ENCODE peak calls at places on chromosomes 12 and 14, in seven cellular contexts. One of them, this sample, is unnamed.

GRCh38 chr12:92468358-92469020 is 234.3 kb upstream of the PLEKHG7 start:
- DNase-seq in glutamatergic neuron: no peak
- DNase-seq in AG20443: no peak
- DNase-seq in skeletal muscle cell: no peak
- DNase-seq in T-helper 17 cell: no peak
- DNase-seq in Right ventricle myocardium superior: no peak
- DNase-seq in NCI-H2029: no peak
- DNase-seq in this sample: no peak

GRCh38 chr12:106120578-106121105 is 18.1 kb downstream of the NUAK1 start:
- DNase-seq in glutamatergic neuron: no peak
- DNase-seq in AG20443: no peak
- DNase-seq in skeletal muscle cell: no peak
- DNase-seq in T-helper 17 cell: no peak
- DNase-seq in Right ventricle myocardium superior: peak
- DNase-seq in NCI-H2029: no peak
- DNase-seq in this sample: peak

GRCh38 chr12:67042697-67043131 is 226.4 kb upstream of the CAND1 start:
- DNase-seq in glutamatergic neuron: no peak
- DNase-seq in AG20443: no peak
- DNase-seq in skeletal muscle cell: peak
- DNase-seq in T-helper 17 cell: no peak
- DNase-seq in Right ventricle myocardium superior: no peak
- DNase-seq in NCI-H2029: peak
- DNase-seq in this sample: no peak

GRCh38 chr12:70082997-70083676 is 160.1 kb upstream of the CNOT2 start:
- DNase-seq in glutamatergic neuron: no peak
- DNase-seq in AG20443: no peak
- DNase-seq in skeletal muscle cell: no peak
- DNase-seq in T-helper 17 cell: no peak
- DNase-seq in Right ventricle myocardium superior: no peak
- DNase-seq in NCI-H2029: no peak
- DNase-seq in this sample: no peak

GRCh38 chr12:57781801-57782200 is 786 bp upstream of the TSFM start:
- DNase-seq in glutamatergic neuron: no peak
- DNase-seq in AG20443: no peak
- DNase-seq in skeletal muscle cell: no peak
- DNase-seq in T-helper 17 cell: no peak
- DNase-seq in Right ventricle myocardium superior: no peak
- DNase-seq in NCI-H2029: no peak
- DNase-seq in this sample: no peak

GRCh38 chr14:89740241-89740640 is 214.3 kb downstream of the EFCAB11 start:
- DNase-seq in glutamatergic neuron: no peak
- DNase-seq in AG20443: no peak
- DNase-seq in skeletal muscle cell: no peak
- DNase-seq in T-helper 17 cell: no peak
- DNase-seq in Right ventricle myocardium superior: no peak
- DNase-seq in NCI-H2029: no peak
- DNase-seq in this sample: no peak

GRCh38 chr14:32724864-32725550 is 213.7 kb upstream of the NPAS3 start:
- DNase-seq in glutamatergic neuron: no peak
- DNase-seq in AG20443: peak
- DNase-seq in skeletal muscle cell: peak
- DNase-seq in T-helper 17 cell: no peak
- DNase-seq in Right ventricle myocardium superior: no peak
- DNase-seq in NCI-H2029: peak
- DNase-seq in this sample: peak

GRCh38 chr14:24473211-24473610 is 30.6 kb upstream of the SDR39U1 start:
- DNase-seq in glutamatergic neuron: no peak
- DNase-seq in AG20443: no peak
- DNase-seq in skeletal muscle cell: no peak
- DNase-seq in T-helper 17 cell: no peak
- DNase-seq in Right ventricle myocardium superior: no peak
- DNase-seq in NCI-H2029: peak
- DNase-seq in this sample: no peak

GRCh38 chr14:103872492-103873113 is 25.2 kb upstream of the PPP1R13B start:
- DNase-seq in glutamatergic neuron: no peak
- DNase-seq in AG20443: no peak
- DNase-seq in skeletal muscle cell: no peak
- DNase-seq in T-helper 17 cell: no peak
- DNase-seq in Right ventricle myocardium superior: no peak
- DNase-seq in NCI-H2029: no peak
- DNase-seq in this sample: no peak

GRCh38 chr14:37678916-37679315 is 83.5 kb downstream of the TTC6 start:
- DNase-seq in glutamatergic neuron: no peak
- DNase-seq in AG20443: no peak
- DNase-seq in skeletal muscle cell: no peak
- DNase-seq in T-helper 17 cell: no peak
- DNase-seq in Right ventricle myocardium superior: no peak
- DNase-seq in NCI-H2029: no peak
- DNase-seq in this sample: no peak

GRCh38 chr12:78431931-78432330 is 432.6 kb upstream of the SYT1 start:
- DNase-seq in glutamatergic neuron: no peak
- DNase-seq in AG20443: no peak
- DNase-seq in skeletal muscle cell: no peak
- DNase-seq in T-helper 17 cell: no peak
- DNase-seq in Right ventricle myocardium superior: no peak
- DNase-seq in NCI-H2029: no peak
- DNase-seq in this sample: no peak

GRCh38 chr14:24388474-24389179 is 10.2 kb upstream of the NYNRIN start:
- DNase-seq in glutamatergic neuron: no peak
- DNase-seq in AG20443: no peak
- DNase-seq in skeletal muscle cell: no peak
- DNase-seq in T-helper 17 cell: no peak
- DNase-seq in Right ventricle myocardium superior: no peak
- DNase-seq in NCI-H2029: no peak
- DNase-seq in this sample: no peak

GRCh38 chr12:57840701-57841100 is 5.8 kb downstream of the CTDSP2 start:
- DNase-seq in glutamatergic neuron: no peak
- DNase-seq in AG20443: no peak
- DNase-seq in skeletal muscle cell: no peak
- DNase-seq in T-helper 17 cell: no peak
- DNase-seq in Right ventricle myocardium superior: no peak
- DNase-seq in NCI-H2029: peak
- DNase-seq in this sample: no peak

GRCh38 chr12:6434205-6435180 is 10.3 kb upstream of the CD27 start:
- DNase-seq in glutamatergic neuron: no peak
- DNase-seq in AG20443: no peak
- DNase-seq in skeletal muscle cell: no peak
- DNase-seq in T-helper 17 cell: no peak
- DNase-seq in Right ventricle myocardium superior: no peak
- DNase-seq in NCI-H2029: no peak
- DNase-seq in this sample: peak

GRCh38 chr12:68416826-68417225 is 84.7 kb upstream of the MDM1 start:
- DNase-seq in glutamatergic neuron: no peak
- DNase-seq in AG20443: no peak
- DNase-seq in skeletal muscle cell: no peak
- DNase-seq in T-helper 17 cell: no peak
- DNase-seq in Right ventricle myocardium superior: no peak
- DNase-seq in NCI-H2029: no peak
- DNase-seq in this sample: no peak

GRCh38 chr12:93925585-93925984 is 222.8 kb upstream of the PLXNC1 start:
- DNase-seq in glutamatergic neuron: no peak
- DNase-seq in AG20443: no peak
- DNase-seq in skeletal muscle cell: no peak
- DNase-seq in T-helper 17 cell: no peak
- DNase-seq in Right ventricle myocardium superior: no peak
- DNase-seq in NCI-H2029: no peak
- DNase-seq in this sample: no peak

GRCh38 chr12:113967368-113967767 is 1.2 kb upstream of the RBM19 start:
- DNase-seq in glutamatergic neuron: no peak
- DNase-seq in AG20443: no peak
- DNase-seq in skeletal muscle cell: no peak
- DNase-seq in T-helper 17 cell: no peak
- DNase-seq in Right ventricle myocardium superior: no peak
- DNase-seq in NCI-H2029: no peak
- DNase-seq in this sample: no peak

GRCh38 chr12:107818984-107819383 is 44.5 kb downstream of the ASCL4 start:
- DNase-seq in glutamatergic neuron: no peak
- DNase-seq in AG20443: peak
- DNase-seq in skeletal muscle cell: no peak
- DNase-seq in T-helper 17 cell: no peak
- DNase-seq in Right ventricle myocardium superior: no peak
- DNase-seq in NCI-H2029: no peak
- DNase-seq in this sample: no peak

GRCh38 chr14:83019744-83020414 is 1486.2 kb upstream of the SEL1L start:
- DNase-seq in glutamatergic neuron: no peak
- DNase-seq in AG20443: no peak
- DNase-seq in skeletal muscle cell: no peak
- DNase-seq in T-helper 17 cell: no peak
- DNase-seq in Right ventricle myocardium superior: no peak
- DNase-seq in NCI-H2029: no peak
- DNase-seq in this sample: no peak

GRCh38 chr14:49679271-49679670 is 8.7 kb downstream of the POLE2 start:
- DNase-seq in glutamatergic neuron: no peak
- DNase-seq in AG20443: peak
- DNase-seq in skeletal muscle cell: no peak
- DNase-seq in T-helper 17 cell: no peak
- DNase-seq in Right ventricle myocardium superior: no peak
- DNase-seq in NCI-H2029: no peak
- DNase-seq in this sample: no peak

GRCh38 chr14:49923442-49923841 is 30.6 kb downstream of the ARF6 start:
- DNase-seq in glutamatergic neuron: no peak
- DNase-seq in AG20443: no peak
- DNase-seq in skeletal muscle cell: no peak
- DNase-seq in T-helper 17 cell: no peak
- DNase-seq in Right ventricle myocardium superior: no peak
- DNase-seq in NCI-H2029: no peak
- DNase-seq in this sample: no peak

GRCh38 chr12:47105914-47106674 is 26.3 kb upstream of the AMIGO2 start:
- DNase-seq in glutamatergic neuron: no peak
- DNase-seq in AG20443: no peak
- DNase-seq in skeletal muscle cell: no peak
- DNase-seq in T-helper 17 cell: no peak
- DNase-seq in Right ventricle myocardium superior: no peak
- DNase-seq in NCI-H2029: peak
- DNase-seq in this sample: no peak

GRCh38 chr12:130916251-130916911 is 37.3 kb upstream of the ADGRD1 start:
- DNase-seq in glutamatergic neuron: peak
- DNase-seq in AG20443: peak
- DNase-seq in skeletal muscle cell: no peak
- DNase-seq in T-helper 17 cell: no peak
- DNase-seq in Right ventricle myocardium superior: peak
- DNase-seq in NCI-H2029: peak
- DNase-seq in this sample: no peak

GRCh38 chr14:24943024-24943423 is 106.9 kb downstream of the STXBP6 start:
- DNase-seq in glutamatergic neuron: no peak
- DNase-seq in AG20443: peak
- DNase-seq in skeletal muscle cell: no peak
- DNase-seq in T-helper 17 cell: no peak
- DNase-seq in Right ventricle myocardium superior: peak
- DNase-seq in NCI-H2029: peak
- DNase-seq in this sample: no peak

GRCh38 chr14:32202468-32202865 is 602 bp downstream of the RNU6-8 start:
- DNase-seq in glutamatergic neuron: no peak
- DNase-seq in AG20443: no peak
- DNase-seq in skeletal muscle cell: no peak
- DNase-seq in T-helper 17 cell: no peak
- DNase-seq in Right ventricle myocardium superior: no peak
- DNase-seq in NCI-H2029: peak
- DNase-seq in this sample: no peak

GRCh38 chr12:89461190-89461589 is 63.4 kb downstream of the GALNT4 start:
- DNase-seq in glutamatergic neuron: no peak
- DNase-seq in AG20443: no peak
- DNase-seq in skeletal muscle cell: no peak
- DNase-seq in T-helper 17 cell: no peak
- DNase-seq in Right ventricle myocardium superior: no peak
- DNase-seq in NCI-H2029: no peak
- DNase-seq in this sample: no peak

GRCh38 chr14:22737052-22737451 is 29.4 kb upstream of the OXA1L start:
- DNase-seq in glutamatergic neuron: no peak
- DNase-seq in AG20443: no peak
- DNase-seq in skeletal muscle cell: no peak
- DNase-seq in T-helper 17 cell: no peak
- DNase-seq in Right ventricle myocardium superior: no peak
- DNase-seq in NCI-H2029: no peak
- DNase-seq in this sample: no peak

GRCh38 chr14:37124617-37125016 is 47.8 kb downstream of the SLC25A21 start:
- DNase-seq in glutamatergic neuron: no peak
- DNase-seq in AG20443: no peak
- DNase-seq in skeletal muscle cell: no peak
- DNase-seq in T-helper 17 cell: no peak
- DNase-seq in Right ventricle myocardium superior: no peak
- DNase-seq in NCI-H2029: no peak
- DNase-seq in this sample: no peak

GRCh38 chr14:23457587-23458445 is 11.7 kb upstream of the NGDN start:
- DNase-seq in glutamatergic neuron: no peak
- DNase-seq in AG20443: no peak
- DNase-seq in skeletal muscle cell: no peak
- DNase-seq in T-helper 17 cell: no peak
- DNase-seq in Right ventricle myocardium superior: no peak
- DNase-seq in NCI-H2029: no peak
- DNase-seq in this sample: no peak

GRCh38 chr12:59940676-59941342 is 345.0 kb downstream of the SLC16A7 start:
- DNase-seq in glutamatergic neuron: no peak
- DNase-seq in AG20443: no peak
- DNase-seq in skeletal muscle cell: no peak
- DNase-seq in T-helper 17 cell: no peak
- DNase-seq in Right ventricle myocardium superior: no peak
- DNase-seq in NCI-H2029: no peak
- DNase-seq in this sample: no peak

GRCh38 chr12:76080017-76080728 is 4.3 kb downstream of the NAP1L1 start:
- DNase-seq in glutamatergic neuron: no peak
- DNase-seq in AG20443: no peak
- DNase-seq in skeletal muscle cell: no peak
- DNase-seq in T-helper 17 cell: no peak
- DNase-seq in Right ventricle myocardium superior: no peak
- DNase-seq in NCI-H2029: peak
- DNase-seq in this sample: no peak

GRCh38 chr12:2845280-2845679 is 10.4 kb upstream of the NRIP2 start:
- DNase-seq in glutamatergic neuron: no peak
- DNase-seq in AG20443: peak
- DNase-seq in skeletal muscle cell: peak
- DNase-seq in T-helper 17 cell: no peak
- DNase-seq in Right ventricle myocardium superior: no peak
- DNase-seq in NCI-H2029: no peak
- DNase-seq in this sample: peak

GRCh38 chr12:34336619-34337465 is 314.5 kb downstream of the ALG10 start:
- DNase-seq in glutamatergic neuron: no peak
- DNase-seq in AG20443: no peak
- DNase-seq in skeletal muscle cell: no peak
- DNase-seq in T-helper 17 cell: no peak
- DNase-seq in Right ventricle myocardium superior: no peak
- DNase-seq in NCI-H2029: no peak
- DNase-seq in this sample: no peak